ENCODE peak calls at places on chromosomes 5 and 9, in nine cellular contexts. V is upper lobe of right lung, X is PC-3, K is spleen, I is AG04450, M is neural progenitor cell, F is colonic mucosa, A is lung, D is GM23338. G is an unnamed sample.

GRCh38 chr9:2477755-2478154 is 143.8 kb upstream of the VLDLR start:
- DNase-seq in K (no peak), D (no peak), F (no peak), X (peak), I (no peak), A (no peak), M (no peak), V (no peak), G (no peak)

GRCh38 chr9:17600962-17601593 is 22.2 kb downstream of the SH3GL2 start:
- DNase-seq in D (no peak), V (no peak), I (peak), A (no peak), M (no peak), K (no peak), X (peak), F (no peak), G (no peak)

GRCh38 chr9:92424340-92424739 is at the start of gene OMD:
- DNase-seq in I (no peak), V (no peak), A (no peak), K (no peak), M (no peak), F (no peak), X (no peak), D (no peak), G (no peak)

GRCh38 chr5:32951003-32951402 is 239.9 kb downstream of the NPR3 start:
- DNase-seq in D (no peak), M (no peak), A (no peak), K (no peak), V (no peak), X (no peak), I (no peak), F (no peak), G (no peak)

GRCh38 chr5:89313804-89314588 is 431.0 kb upstream of the MEF2C start:
- DNase-seq in K (no peak), V (no peak), I (peak), F (no peak), D (no peak), A (no peak), M (no peak), X (peak), G (peak)

GRCh38 chr5:139382781-139383180 is 316 bp downstream of the SLC23A1 start:
- DNase-seq in I (no peak), M (no peak), F (no peak), A (no peak), K (no peak), V (peak), D (no peak), X (no peak), G (no peak)

GRCh38 chr5:178277346-178277745 is 44.7 kb upstream of the PHYKPL start:
- DNase-seq in X (no peak), V (no peak), A (no peak), I (no peak), D (no peak), F (no peak), M (no peak), K (no peak), G (no peak)

GRCh38 chr5:93035194-93035593 is 545.8 kb downstream of the NR2F1-AS1 start:
- DNase-seq in I (no peak), F (no peak), A (no peak), V (no peak), D (no peak), M (no peak), K (no peak), X (no peak), G (no peak)

GRCh38 chr9:122580360-122580759 is 2.8 kb downstream of the OR1L8 start:
- DNase-seq in I (peak), V (no peak), K (no peak), F (no peak), D (no peak), A (no peak), X (peak), M (no peak), G (peak)

GRCh38 chr5:71697967-71698366 is 21.1 kb upstream of the CARTPT start:
- DNase-seq in K (no peak), A (no peak), I (no peak), M (peak), V (no peak), X (no peak), F (no peak), D (peak), G (no peak)

GRCh38 chr9:87944687-87945086 is 26.9 kb downstream of the SPATA31C1 start:
- DNase-seq in M (no peak), F (no peak), V (no peak), I (no peak), D (no peak), A (no peak), K (no peak), X (no peak), G (no peak)

GRCh38 chr9:11257992-11258391 is 645.2 kb upstream of the PTPRD start:
- DNase-seq in M (no peak), K (no peak), D (no peak), X (no peak), I (no peak), A (no peak), V (no peak), F (no peak), G (no peak)

GRCh38 chr9:32411753-32412152 is 27.3 kb downstream of the ACO1 start:
- DNase-seq in K (no peak), F (no peak), I (no peak), V (no peak), A (no peak), M (no peak), D (no peak), X (no peak), G (no peak)

GRCh38 chr5:110477923-110478322 is 248.5 kb downstream of the TMEM232 start:
- DNase-seq in V (no peak), M (no peak), X (no peak), F (no peak), D (no peak), I (no peak), K (no peak), A (no peak), G (peak)

GRCh38 chr5:178186417-178186816 is 754 bp downstream of the GMCL2 start:
- DNase-seq in A (no peak), M (no peak), X (peak), F (no peak), K (no peak), V (no peak), D (no peak), I (peak), G (no peak)

GRCh38 chr5:82183828-82184227 is 94.3 kb downstream of the RPS23 start:
- DNase-seq in V (no peak), F (no peak), K (no peak), M (no peak), A (no peak), D (no peak), I (no peak), X (peak), G (peak)

GRCh38 chr5:127884416-127884815 is 181.2 kb downstream of the CCDC192 start:
- DNase-seq in A (no peak), D (no peak), V (no peak), X (no peak), K (no peak), M (no peak), I (no peak), F (peak), G (no peak)

GRCh38 chr9:129164246-129164930 is 13.7 kb downstream of the IER5L start:
- DNase-seq in M (peak), K (no peak), V (no peak), D (peak), I (no peak), X (no peak), A (no peak), F (peak), G (no peak)

GRCh38 chr9:129161534-129161837 is 16.6 kb downstream of the IER5L start:
- DNase-seq in F (no peak), I (no peak), M (no peak), D (no peak), A (no peak), K (no peak), V (no peak), X (no peak), G (no peak)

GRCh38 chr9:129162497-129162896 is 15.6 kb downstream of the IER5L start:
- DNase-seq in A (no peak), I (no peak), D (no peak), X (no peak), M (no peak), V (no peak), F (no peak), K (no peak), G (no peak)

GRCh38 chr9:129163753-129164152 is 14.3 kb downstream of the IER5L start:
- DNase-seq in K (no peak), I (no peak), F (no peak), M (no peak), X (no peak), A (no peak), V (no peak), D (no peak), G (no peak)

GRCh38 chr9:129162901-129163670 is 15.0 kb downstream of the IER5L start:
- DNase-seq in D (no peak), F (no peak), X (no peak), I (no peak), V (no peak), A (no peak), K (no peak), M (no peak), G (no peak)
- H3K27ac ChIP-seq in D (no peak), F (no peak), X (no peak), I (no peak), V (no peak), A (no peak), K (peak), M (no peak), G (peak)

GRCh38 chr5:150164211-150164610 is 2.4 kb upstream of the CDX1 start:
- DNase-seq in A (no peak), K (no peak), V (no peak), F (no peak), D (no peak), M (no peak), I (no peak), X (no peak), G (no peak)

GRCh38 chr5:150164640-150165039 is 1.9 kb upstream of the CDX1 start:
- DNase-seq in V (no peak), K (no peak), X (no peak), M (no peak), F (peak), I (no peak), D (no peak), A (no peak), G (no peak)

GRCh38 chr5:150162142-150162513 is 4.5 kb upstream of the CDX1 start:
- DNase-seq in X (no peak), K (no peak), D (no peak), I (no peak), V (no peak), F (peak), A (no peak), M (no peak), G (no peak)

GRCh38 chr5:150163035-150163434 is 3.5 kb upstream of the CDX1 start:
- DNase-seq in V (no peak), X (no peak), M (no peak), D (no peak), A (no peak), I (no peak), K (no peak), F (no peak), G (no peak)

DNA sequence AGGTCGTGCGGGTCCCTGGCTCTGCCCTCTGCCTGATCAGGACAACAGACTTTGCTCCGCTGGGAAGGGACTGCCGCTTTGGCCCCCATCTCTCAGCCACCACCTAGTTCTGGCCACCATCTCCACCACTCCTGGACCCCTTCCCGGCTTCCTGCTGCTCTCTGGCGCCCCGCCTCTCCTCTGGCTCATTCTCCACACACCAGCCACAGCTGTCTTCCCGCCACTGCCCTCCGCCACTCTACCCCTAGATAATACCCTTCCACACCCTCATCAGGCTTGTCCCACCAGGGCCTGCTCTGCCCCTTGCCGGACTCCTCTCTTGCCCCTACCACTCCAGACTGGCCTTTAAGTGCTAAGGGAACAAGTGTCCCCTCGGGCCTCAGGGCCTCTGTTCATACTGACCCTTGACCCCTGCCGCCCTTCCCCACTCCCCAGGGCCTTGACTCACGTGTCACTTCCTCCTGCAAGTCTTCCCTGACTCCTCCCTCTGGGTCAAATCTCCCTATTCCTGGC is 3.0 kb upstream of the CDX1 start:
- DNase-seq in M (no peak), F (peak), V (no peak), A (no peak), K (no peak), X (no peak), D (peak), I (no peak), G (no peak)
- TF ChIP-seq CTCF in M (no peak), F (no peak), V (no peak), A (no peak), K (no peak), X (no peak), D (peak), I (peak), G (no peak)

DNA sequence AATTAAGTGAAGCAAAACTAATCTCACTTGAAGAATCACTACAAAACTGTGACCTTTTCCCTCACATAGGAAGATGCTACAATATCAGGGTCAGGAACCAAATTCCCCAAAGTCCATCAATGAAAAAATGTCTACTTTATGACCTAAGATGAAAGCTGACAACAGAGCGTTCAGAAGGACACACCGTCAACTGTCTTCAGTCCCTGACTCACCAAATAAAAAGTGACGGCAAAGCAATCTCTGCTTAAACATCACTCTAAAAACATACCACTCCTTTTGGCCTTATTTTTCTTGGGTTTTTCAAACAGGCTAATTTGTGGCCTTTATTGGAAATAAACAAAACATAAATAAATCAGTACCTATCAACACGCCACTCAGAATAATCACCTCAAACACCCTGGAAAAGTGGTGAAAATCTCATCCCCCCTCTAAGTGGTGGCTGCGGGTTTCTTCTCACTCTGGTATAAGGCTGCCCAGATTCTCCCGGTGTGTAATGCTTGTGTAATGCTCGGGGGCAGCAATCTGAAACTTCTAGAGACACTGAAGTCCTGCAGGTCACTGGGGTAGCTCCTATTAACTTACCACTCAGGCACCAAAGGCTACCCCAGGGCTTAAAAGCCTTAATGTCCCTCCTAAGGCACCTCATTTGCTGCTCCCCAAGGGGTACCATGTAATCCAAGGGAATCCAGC is 29.5 kb downstream of the SEMA4D start:
- DNase-seq in A (no peak), M (no peak), V (no peak), F (no peak), K (no peak), D (no peak), X (no peak), I (no peak), G (no peak)
- H3K27ac ChIP-seq in A (no peak), M (no peak), V (no peak), F (no peak), K (peak), D (no peak), X (no peak), I (no peak), G (no peak)

DNA sequence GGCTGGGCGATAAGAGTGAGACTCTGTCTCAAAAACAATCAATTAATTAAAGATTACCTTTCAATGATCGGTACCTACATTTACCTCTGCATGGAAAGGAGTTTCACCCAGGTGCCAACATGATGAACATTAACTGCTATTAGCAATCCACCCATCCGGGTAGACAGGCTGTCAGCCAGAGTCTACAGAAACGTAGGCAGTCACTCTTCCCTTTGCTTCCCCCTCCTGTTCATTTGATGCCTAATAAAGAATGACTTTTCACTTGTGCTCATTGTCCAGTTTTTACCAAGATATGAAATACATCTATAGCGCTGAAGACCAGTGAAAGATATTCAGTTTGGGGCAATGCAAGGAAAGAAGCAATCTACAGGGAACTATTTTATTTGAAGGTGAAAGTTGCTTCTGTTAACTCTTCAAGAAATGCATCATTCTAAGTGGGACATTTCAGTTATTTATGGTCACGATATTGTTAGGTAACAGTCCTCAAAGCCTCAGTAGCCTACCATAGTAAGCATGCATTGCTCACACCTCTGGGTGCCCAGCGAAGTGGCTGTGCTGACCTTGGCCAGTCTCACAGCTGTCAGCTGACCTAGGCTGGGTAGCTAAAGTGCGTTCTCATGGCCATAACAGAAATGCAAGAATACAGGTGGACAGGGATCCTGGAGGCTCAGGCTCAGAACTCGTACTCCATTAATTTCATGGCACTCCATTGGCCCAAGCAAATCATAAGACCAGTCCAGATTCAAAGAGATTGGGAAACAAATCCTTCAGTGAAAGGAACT is 87.2 kb upstream of the DMRT1 start:
- DNase-seq in A (no peak), I (no peak), V (no peak), F (no peak), M (no peak), D (no peak), X (peak), K (no peak), G (no peak)
- TF ChIP-seq CTCF in A (no peak), I (no peak), V (no peak), F (no peak), M (no peak), D (peak), X (no peak), K (no peak), G (no peak)

GRCh38 chr9:136526625-136527066 is 19.2 kb downstream of the NOTCH1 start:
- DNase-seq in M (peak), F (peak), D (no peak), A (no peak), V (no peak), K (no peak), I (no peak), X (no peak), G (no peak)
- H3K27ac ChIP-seq in M (peak), F (peak), D (no peak), A (no peak), V (peak), K (peak), I (no peak), X (no peak), G (peak)